ENCODE peak calls at places on chromosomes 11 and 22, in ten cellular contexts. T, R, C, B, E, A, O, Z, N and U are unnamed samples.

GRCh38 chr11:103673773-103674172 is 362.7 kb upstream of the DDI1 start:
- DNase-seq in O (no peak), R (no peak), A (no peak), N (peak), B (no peak), T (no peak), E (no peak), C (no peak), Z (no peak), U (no peak)

GRCh38 chr22:43090130-43090789 is 1.1 kb upstream of the TTLL1 start:
- DNase-seq in C (peak), N (peak), A (no peak), R (peak), Z (peak), E (no peak), O (peak), B (peak), T (peak), U (no peak)

GRCh38 chr11:40186401-40187091 is 1272.9 kb downstream of the LRRC4C start:
- DNase-seq in A (peak), R (peak), B (no peak), O (peak), Z (no peak), T (no peak), E (no peak), C (peak), N (no peak), U (no peak)

GRCh38 chr11:27386176-27386575 is 23.2 kb upstream of the CCDC34 start:
- DNase-seq in N (peak), E (no peak), A (no peak), C (no peak), T (no peak), Z (no peak), R (no peak), O (no peak), B (no peak), U (no peak)

GRCh38 chr22:20422965-20423635 is 14.5 kb downstream of the SCARF2 start:
- DNase-seq in A (peak), C (no peak), E (no peak), N (peak), Z (no peak), T (no peak), B (no peak), R (peak), O (no peak), U (peak)

GRCh38 chr22:34761111-34761510 is 304.8 kb upstream of the ISX start:
- DNase-seq in E (no peak), O (no peak), T (no peak), C (no peak), B (no peak), A (no peak), R (no peak), Z (no peak), N (peak), U (no peak)

GRCh38 chr11:116879789-116880402 is 42.5 kb upstream of the APOA1 start:
- DNase-seq in E (no peak), T (peak), N (peak), A (no peak), C (peak), O (peak), B (peak), R (no peak), Z (peak), U (no peak)

GRCh38 chr11:107182983-107183382 is 164.7 kb upstream of the GUCY1A2 start:
- DNase-seq in B (no peak), A (no peak), N (no peak), R (no peak), T (no peak), Z (no peak), O (no peak), C (no peak), E (no peak), U (no peak)

GRCh38 chr22:19708323-19709011 is 5.8 kb upstream of the SEPTIN5 start:
- DNase-seq in R (no peak), N (no peak), E (peak), T (no peak), A (no peak), C (no peak), B (no peak), Z (no peak), O (no peak), U (no peak)

GRCh38 chr11:1892116-1892515 is 421 bp upstream of the PRR33 start:
- DNase-seq in Z (no peak), O (no peak), T (no peak), C (no peak), N (no peak), E (no peak), R (no peak), B (no peak), A (no peak), U (no peak)

GRCh38 chr22:37472418-37473006 is 13.7 kb downstream of the MFNG start:
- DNase-seq in O (no peak), C (no peak), R (no peak), B (peak), A (no peak), T (no peak), N (peak), E (peak), Z (peak), U (no peak)

GRCh38 chr11:10727259-10727851 is 23.7 kb upstream of the CTR9 start:
- DNase-seq in A (no peak), O (no peak), R (no peak), T (no peak), C (no peak), B (no peak), Z (no peak), E (no peak), N (peak), U (no peak)

GRCh38 chr22:42399315-42400271 is 32.6 kb downstream of the NFAM1 start:
- DNase-seq in B (peak), A (peak), E (peak), R (peak), O (peak), Z (no peak), N (no peak), C (peak), T (peak), U (peak)

GRCh38 chr22:22810471-22810870 is 77.1 kb upstream of the IGLL5 start:
- DNase-seq in C (no peak), E (no peak), B (no peak), A (no peak), Z (no peak), T (no peak), O (no peak), R (no peak), N (no peak), U (no peak)

GRCh38 chr11:109267293-109268095 is 154.5 kb upstream of the C11orf87 start:
- DNase-seq in Z (no peak), E (no peak), N (peak), R (no peak), A (no peak), C (no peak), T (no peak), O (no peak), B (no peak), U (no peak)

GRCh38 chr11:47369676-47370075 is 8.7 kb downstream of the SPI1 start:
- DNase-seq in O (no peak), E (no peak), R (no peak), N (no peak), A (no peak), B (no peak), T (no peak), Z (no peak), C (no peak), U (no peak)

GRCh38 chr11:2778630-2779498 is 79.1 kb upstream of the KCNQ1OT1 start:
- DNase-seq in C (peak), E (peak), T (peak), B (no peak), R (peak), N (peak), O (no peak), A (peak), Z (no peak), U (peak)

GRCh38 chr11:5596611-5597201 is at the start of gene TRIM6:
- DNase-seq in C (peak), N (peak), E (peak), A (no peak), O (peak), R (no peak), B (peak), Z (peak), T (peak), U (peak)

GRCh38 chr22:28799125-28799833 is 1.1 kb downstream of the XBP1 start:
- DNase-seq in R (no peak), C (no peak), B (peak), A (peak), T (peak), N (peak), Z (peak), O (no peak), E (no peak), U (no peak)